ENCODE peak calls at places on chromosomes 13 and 19, in ten cellular contexts. One of them, this sample, is unnamed.

GRCh38 chr19:1105873-1106840 is 2.4 kb downstream of the GPX4 start:
- DNase-seq in T-helper 2 cell: no peak
- DNase-seq in NCI-H1436: no peak
- DNase-seq in NCI-H1092 treated with DMSO at 0.1 percent for 48 hours: no peak
- DNase-seq in stimulated activated naive CD8-positive, alpha-beta T cell treated with anti-CD3 and anti-CD28 coated beads, Interleukin-15, Interleukin-2, amounts not matched to agents 100 U/mL and 50 U/mL, for 24 hours: no peak
- DNase-seq in mesothelial cell of epicardium: no peak
- DNase-seq in activated naive CD4-positive, alpha-beta T cell: peak; percentile 31
- DNase-seq in activated CD4-positive, alpha-beta T cell treated with anti-CD3 and anti-CD28 coated beads, Interleukin-2, amount 10 ng/mL, durations not matched to agents 7 days and 5 days: no peak
- DNase-seq in stimulated activated CD4-positive, alpha-beta T cell treated with anti-CD3 and anti-CD28 coated beads, Interleukin-2, amount 100 ng/mL, for 24 hours: no peak
- DNase-seq in HTR-8/SVneo: no peak
- DNase-seq in this sample: no peak

GRCh38 chr13:103203750-103204330 is 137.6 kb upstream of the SLC10A2 start:
- DNase-seq in activated CD4-positive, alpha-beta T cell treated with anti-CD3 and anti-CD28 coated beads, Interleukin-2, amount 10 ng/mL, durations not matched to agents 7 days and 5 days: no peak
- DNase-seq in NCI-H1436: no peak
- DNase-seq in stimulated activated CD4-positive, alpha-beta T cell treated with anti-CD3 and anti-CD28 coated beads, Interleukin-2, amount 100 ng/mL, for 24 hours: no peak
- DNase-seq in HTR-8/SVneo: no peak
- DNase-seq in NCI-H1092 treated with DMSO at 0.1 percent for 48 hours: peak; percentile 55
- DNase-seq in T-helper 2 cell: no peak
- DNase-seq in stimulated activated naive CD8-positive, alpha-beta T cell treated with anti-CD3 and anti-CD28 coated beads, Interleukin-15, Interleukin-2, amounts not matched to agents 100 U/mL and 50 U/mL, for 24 hours: no peak
- DNase-seq in activated naive CD4-positive, alpha-beta T cell: no peak
- DNase-seq in mesothelial cell of epicardium: no peak
- DNase-seq in this sample: no peak

GRCh38 chr13:40668335-40668734 is 1.9 kb upstream of the FOXO1 start:
- DNase-seq in activated naive CD4-positive, alpha-beta T cell: no peak
- DNase-seq in stimulated activated naive CD8-positive, alpha-beta T cell treated with anti-CD3 and anti-CD28 coated beads, Interleukin-15, Interleukin-2, amounts not matched to agents 100 U/mL and 50 U/mL, for 24 hours: peak; percentile 53
- DNase-seq in NCI-H1436: no peak
- DNase-seq in NCI-H1092 treated with DMSO at 0.1 percent for 48 hours: no peak
- DNase-seq in mesothelial cell of epicardium: no peak
- DNase-seq in T-helper 2 cell: peak; percentile 56
- DNase-seq in stimulated activated CD4-positive, alpha-beta T cell treated with anti-CD3 and anti-CD28 coated beads, Interleukin-2, amount 100 ng/mL, for 24 hours: peak; percentile 39
- DNase-seq in activated CD4-positive, alpha-beta T cell treated with anti-CD3 and anti-CD28 coated beads, Interleukin-2, amount 10 ng/mL, durations not matched to agents 7 days and 5 days: peak; percentile 27
- DNase-seq in HTR-8/SVneo: no peak
- DNase-seq in this sample: peak; percentile 56

GRCh38 chr13:80871481-80871880 is 530.6 kb upstream of the SPRY2 start:
- DNase-seq in stimulated activated CD4-positive, alpha-beta T cell treated with anti-CD3 and anti-CD28 coated beads, Interleukin-2, amount 100 ng/mL, for 24 hours: no peak
- DNase-seq in activated CD4-positive, alpha-beta T cell treated with anti-CD3 and anti-CD28 coated beads, Interleukin-2, amount 10 ng/mL, durations not matched to agents 7 days and 5 days: no peak
- DNase-seq in NCI-H1436: no peak
- DNase-seq in activated naive CD4-positive, alpha-beta T cell: no peak
- DNase-seq in HTR-8/SVneo: peak; percentile 4
- DNase-seq in mesothelial cell of epicardium: no peak
- DNase-seq in stimulated activated naive CD8-positive, alpha-beta T cell treated with anti-CD3 and anti-CD28 coated beads, Interleukin-15, Interleukin-2, amounts not matched to agents 100 U/mL and 50 U/mL, for 24 hours: no peak
- DNase-seq in NCI-H1092 treated with DMSO at 0.1 percent for 48 hours: no peak
- DNase-seq in T-helper 2 cell: no peak
- DNase-seq in this sample: no peak

GRCh38 chr13:23201870-23202269 is 21.1 kb downstream of the SGCG start:
- DNase-seq in stimulated activated naive CD8-positive, alpha-beta T cell treated with anti-CD3 and anti-CD28 coated beads, Interleukin-15, Interleukin-2, amounts not matched to agents 100 U/mL and 50 U/mL, for 24 hours: no peak
- DNase-seq in NCI-H1092 treated with DMSO at 0.1 percent for 48 hours: no peak
- DNase-seq in activated CD4-positive, alpha-beta T cell treated with anti-CD3 and anti-CD28 coated beads, Interleukin-2, amount 10 ng/mL, durations not matched to agents 7 days and 5 days: no peak
- DNase-seq in HTR-8/SVneo: no peak
- DNase-seq in NCI-H1436: no peak
- DNase-seq in activated naive CD4-positive, alpha-beta T cell: no peak
- DNase-seq in T-helper 2 cell: no peak
- DNase-seq in mesothelial cell of epicardium: no peak
- DNase-seq in stimulated activated CD4-positive, alpha-beta T cell treated with anti-CD3 and anti-CD28 coated beads, Interleukin-2, amount 100 ng/mL, for 24 hours: no peak
- DNase-seq in this sample: no peak

GRCh38 chr13:112820318-112820717 is 130.5 kb downstream of the ATP11A start:
- DNase-seq in stimulated activated CD4-positive, alpha-beta T cell treated with anti-CD3 and anti-CD28 coated beads, Interleukin-2, amount 100 ng/mL, for 24 hours: no peak
- DNase-seq in mesothelial cell of epicardium: no peak
- DNase-seq in T-helper 2 cell: no peak
- DNase-seq in NCI-H1436: no peak
- DNase-seq in activated CD4-positive, alpha-beta T cell treated with anti-CD3 and anti-CD28 coated beads, Interleukin-2, amount 10 ng/mL, durations not matched to agents 7 days and 5 days: no peak
- DNase-seq in NCI-H1092 treated with DMSO at 0.1 percent for 48 hours: no peak
- DNase-seq in HTR-8/SVneo: no peak
- DNase-seq in stimulated activated naive CD8-positive, alpha-beta T cell treated with anti-CD3 and anti-CD28 coated beads, Interleukin-15, Interleukin-2, amounts not matched to agents 100 U/mL and 50 U/mL, for 24 hours: no peak
- DNase-seq in activated naive CD4-positive, alpha-beta T cell: no peak
- DNase-seq in this sample: no peak

GRCh38 chr13:106274551-106275208 is 260.8 kb downstream of the EFNB2 start:
- DNase-seq in NCI-H1092 treated with DMSO at 0.1 percent for 48 hours: no peak
- DNase-seq in NCI-H1436: no peak
- DNase-seq in T-helper 2 cell: no peak
- DNase-seq in HTR-8/SVneo: no peak
- DNase-seq in activated naive CD4-positive, alpha-beta T cell: no peak
- DNase-seq in stimulated activated CD4-positive, alpha-beta T cell treated with anti-CD3 and anti-CD28 coated beads, Interleukin-2, amount 100 ng/mL, for 24 hours: no peak
- DNase-seq in mesothelial cell of epicardium: no peak
- DNase-seq in stimulated activated naive CD8-positive, alpha-beta T cell treated with anti-CD3 and anti-CD28 coated beads, Interleukin-15, Interleukin-2, amounts not matched to agents 100 U/mL and 50 U/mL, for 24 hours: no peak
- DNase-seq in activated CD4-positive, alpha-beta T cell treated with anti-CD3 and anti-CD28 coated beads, Interleukin-2, amount 10 ng/mL, durations not matched to agents 7 days and 5 days: no peak
- DNase-seq in this sample: no peak

GRCh38 chr13:79297128-79297527 is 108.9 kb downstream of the RBM26 start:
- DNase-seq in mesothelial cell of epicardium: no peak
- DNase-seq in activated CD4-positive, alpha-beta T cell treated with anti-CD3 and anti-CD28 coated beads, Interleukin-2, amount 10 ng/mL, durations not matched to agents 7 days and 5 days: no peak
- DNase-seq in T-helper 2 cell: no peak
- DNase-seq in HTR-8/SVneo: no peak
- DNase-seq in stimulated activated CD4-positive, alpha-beta T cell treated with anti-CD3 and anti-CD28 coated beads, Interleukin-2, amount 100 ng/mL, for 24 hours: no peak
- DNase-seq in NCI-H1436: no peak
- DNase-seq in NCI-H1092 treated with DMSO at 0.1 percent for 48 hours: no peak
- DNase-seq in activated naive CD4-positive, alpha-beta T cell: no peak
- DNase-seq in stimulated activated naive CD8-positive, alpha-beta T cell treated with anti-CD3 and anti-CD28 coated beads, Interleukin-15, Interleukin-2, amounts not matched to agents 100 U/mL and 50 U/mL, for 24 hours: no peak
- DNase-seq in this sample: no peak

GRCh38 chr13:110575322-110576069 is 14.0 kb upstream of the RAB20 start:
- DNase-seq in stimulated activated CD4-positive, alpha-beta T cell treated with anti-CD3 and anti-CD28 coated beads, Interleukin-2, amount 100 ng/mL, for 24 hours: no peak
- DNase-seq in activated naive CD4-positive, alpha-beta T cell: no peak
- DNase-seq in mesothelial cell of epicardium: no peak
- DNase-seq in stimulated activated naive CD8-positive, alpha-beta T cell treated with anti-CD3 and anti-CD28 coated beads, Interleukin-15, Interleukin-2, amounts not matched to agents 100 U/mL and 50 U/mL, for 24 hours: peak; percentile 26
- DNase-seq in HTR-8/SVneo: no peak
- DNase-seq in activated CD4-positive, alpha-beta T cell treated with anti-CD3 and anti-CD28 coated beads, Interleukin-2, amount 10 ng/mL, durations not matched to agents 7 days and 5 days: peak; percentile 11
- DNase-seq in T-helper 2 cell: no peak
- DNase-seq in NCI-H1092 treated with DMSO at 0.1 percent for 48 hours: no peak
- DNase-seq in NCI-H1436: no peak
- DNase-seq in this sample: peak; percentile 35

GRCh38 chr19:2702170-2703076 is at the start of gene GNG7:
- DNase-seq in stimulated activated CD4-positive, alpha-beta T cell treated with anti-CD3 and anti-CD28 coated beads, Interleukin-2, amount 100 ng/mL, for 24 hours: peak; percentile 94
- DNase-seq in activated CD4-positive, alpha-beta T cell treated with anti-CD3 and anti-CD28 coated beads, Interleukin-2, amount 10 ng/mL, durations not matched to agents 7 days and 5 days: peak; percentile 92
- DNase-seq in activated naive CD4-positive, alpha-beta T cell: peak; percentile 98
- DNase-seq in stimulated activated naive CD8-positive, alpha-beta T cell treated with anti-CD3 and anti-CD28 coated beads, Interleukin-15, Interleukin-2, amounts not matched to agents 100 U/mL and 50 U/mL, for 24 hours: peak; percentile 97
- DNase-seq in NCI-H1092 treated with DMSO at 0.1 percent for 48 hours: peak; percentile 45
- DNase-seq in HTR-8/SVneo: peak; percentile 94
- DNase-seq in T-helper 2 cell: peak; percentile 88
- DNase-seq in mesothelial cell of epicardium: peak; percentile 98
- DNase-seq in NCI-H1436: peak; percentile 84
- DNase-seq in this sample: peak; percentile 95

GRCh38 chr13:110209950-110210603 is 96.9 kb downstream of the COL4A1 start:
- DNase-seq in NCI-H1436: no peak
- DNase-seq in activated naive CD4-positive, alpha-beta T cell: no peak
- DNase-seq in stimulated activated CD4-positive, alpha-beta T cell treated with anti-CD3 and anti-CD28 coated beads, Interleukin-2, amount 100 ng/mL, for 24 hours: no peak
- DNase-seq in T-helper 2 cell: no peak
- DNase-seq in NCI-H1092 treated with DMSO at 0.1 percent for 48 hours: no peak
- DNase-seq in activated CD4-positive, alpha-beta T cell treated with anti-CD3 and anti-CD28 coated beads, Interleukin-2, amount 10 ng/mL, durations not matched to agents 7 days and 5 days: no peak
- DNase-seq in HTR-8/SVneo: no peak
- DNase-seq in stimulated activated naive CD8-positive, alpha-beta T cell treated with anti-CD3 and anti-CD28 coated beads, Interleukin-15, Interleukin-2, amounts not matched to agents 100 U/mL and 50 U/mL, for 24 hours: no peak
- DNase-seq in mesothelial cell of epicardium: no peak
- DNase-seq in this sample: no peak

GRCh38 chr13:109146912-109147624 is 517.7 kb downstream of the MYO16 start:
- DNase-seq in mesothelial cell of epicardium: no peak
- DNase-seq in HTR-8/SVneo: peak; percentile 13
- DNase-seq in NCI-H1436: no peak
- DNase-seq in activated CD4-positive, alpha-beta T cell treated with anti-CD3 and anti-CD28 coated beads, Interleukin-2, amount 10 ng/mL, durations not matched to agents 7 days and 5 days: no peak
- DNase-seq in activated naive CD4-positive, alpha-beta T cell: no peak
- DNase-seq in NCI-H1092 treated with DMSO at 0.1 percent for 48 hours: no peak
- DNase-seq in stimulated activated naive CD8-positive, alpha-beta T cell treated with anti-CD3 and anti-CD28 coated beads, Interleukin-15, Interleukin-2, amounts not matched to agents 100 U/mL and 50 U/mL, for 24 hours: no peak
- DNase-seq in T-helper 2 cell: no peak
- DNase-seq in stimulated activated CD4-positive, alpha-beta T cell treated with anti-CD3 and anti-CD28 coated beads, Interleukin-2, amount 100 ng/mL, for 24 hours: no peak
- DNase-seq in this sample: no peak

GRCh38 chr13:48741377-48741776 is 87.6 kb downstream of the CYSLTR2 start:
- DNase-seq in T-helper 2 cell: no peak
- DNase-seq in stimulated activated naive CD8-positive, alpha-beta T cell treated with anti-CD3 and anti-CD28 coated beads, Interleukin-15, Interleukin-2, amounts not matched to agents 100 U/mL and 50 U/mL, for 24 hours: no peak
- DNase-seq in activated CD4-positive, alpha-beta T cell treated with anti-CD3 and anti-CD28 coated beads, Interleukin-2, amount 10 ng/mL, durations not matched to agents 7 days and 5 days: no peak
- DNase-seq in activated naive CD4-positive, alpha-beta T cell: no peak
- DNase-seq in HTR-8/SVneo: no peak
- DNase-seq in stimulated activated CD4-positive, alpha-beta T cell treated with anti-CD3 and anti-CD28 coated beads, Interleukin-2, amount 100 ng/mL, for 24 hours: no peak
- DNase-seq in NCI-H1436: no peak
- DNase-seq in NCI-H1092 treated with DMSO at 0.1 percent for 48 hours: no peak
- DNase-seq in mesothelial cell of epicardium: no peak
- DNase-seq in this sample: no peak

GRCh38 chr19:19280561-19280960 is 7.5 kb upstream of the TM6SF2 start:
- DNase-seq in HTR-8/SVneo: no peak
- DNase-seq in stimulated activated CD4-positive, alpha-beta T cell treated with anti-CD3 and anti-CD28 coated beads, Interleukin-2, amount 100 ng/mL, for 24 hours: no peak
- DNase-seq in NCI-H1092 treated with DMSO at 0.1 percent for 48 hours: peak; percentile 13
- DNase-seq in mesothelial cell of epicardium: no peak
- DNase-seq in T-helper 2 cell: no peak
- DNase-seq in stimulated activated naive CD8-positive, alpha-beta T cell treated with anti-CD3 and anti-CD28 coated beads, Interleukin-15, Interleukin-2, amounts not matched to agents 100 U/mL and 50 U/mL, for 24 hours: no peak
- DNase-seq in NCI-H1436: no peak
- DNase-seq in activated naive CD4-positive, alpha-beta T cell: no peak
- DNase-seq in activated CD4-positive, alpha-beta T cell treated with anti-CD3 and anti-CD28 coated beads, Interleukin-2, amount 10 ng/mL, durations not matched to agents 7 days and 5 days: no peak
- DNase-seq in this sample: no peak

GRCh38 chr13:104289400-104289799 is 1223.2 kb upstream of the SLC10A2 start:
- DNase-seq in activated CD4-positive, alpha-beta T cell treated with anti-CD3 and anti-CD28 coated beads, Interleukin-2, amount 10 ng/mL, durations not matched to agents 7 days and 5 days: no peak
- DNase-seq in stimulated activated CD4-positive, alpha-beta T cell treated with anti-CD3 and anti-CD28 coated beads, Interleukin-2, amount 100 ng/mL, for 24 hours: no peak
- DNase-seq in stimulated activated naive CD8-positive, alpha-beta T cell treated with anti-CD3 and anti-CD28 coated beads, Interleukin-15, Interleukin-2, amounts not matched to agents 100 U/mL and 50 U/mL, for 24 hours: no peak
- DNase-seq in NCI-H1092 treated with DMSO at 0.1 percent for 48 hours: no peak
- DNase-seq in mesothelial cell of epicardium: no peak
- DNase-seq in activated naive CD4-positive, alpha-beta T cell: no peak
- DNase-seq in T-helper 2 cell: no peak
- DNase-seq in HTR-8/SVneo: no peak
- DNase-seq in NCI-H1436: no peak
- DNase-seq in this sample: no peak

GRCh38 chr13:78759704-78760103 is 100.7 kb upstream of the OBI1 start:
- DNase-seq in activated CD4-positive, alpha-beta T cell treated with anti-CD3 and anti-CD28 coated beads, Interleukin-2, amount 10 ng/mL, durations not matched to agents 7 days and 5 days: no peak
- DNase-seq in stimulated activated naive CD8-positive, alpha-beta T cell treated with anti-CD3 and anti-CD28 coated beads, Interleukin-15, Interleukin-2, amounts not matched to agents 100 U/mL and 50 U/mL, for 24 hours: no peak
- DNase-seq in HTR-8/SVneo: no peak
- DNase-seq in T-helper 2 cell: no peak
- DNase-seq in activated naive CD4-positive, alpha-beta T cell: no peak
- DNase-seq in NCI-H1436: no peak
- DNase-seq in NCI-H1092 treated with DMSO at 0.1 percent for 48 hours: no peak
- DNase-seq in mesothelial cell of epicardium: no peak
- DNase-seq in stimulated activated CD4-positive, alpha-beta T cell treated with anti-CD3 and anti-CD28 coated beads, Interleukin-2, amount 100 ng/mL, for 24 hours: no peak
- DNase-seq in this sample: no peak

GRCh38 chr13:66624302-66624701 is 605.8 kb downstream of the PCDH9 start:
- DNase-seq in stimulated activated naive CD8-positive, alpha-beta T cell treated with anti-CD3 and anti-CD28 coated beads, Interleukin-15, Interleukin-2, amounts not matched to agents 100 U/mL and 50 U/mL, for 24 hours: no peak
- DNase-seq in mesothelial cell of epicardium: no peak
- DNase-seq in NCI-H1436: no peak
- DNase-seq in NCI-H1092 treated with DMSO at 0.1 percent for 48 hours: no peak
- DNase-seq in T-helper 2 cell: no peak
- DNase-seq in activated naive CD4-positive, alpha-beta T cell: no peak
- DNase-seq in HTR-8/SVneo: no peak
- DNase-seq in stimulated activated CD4-positive, alpha-beta T cell treated with anti-CD3 and anti-CD28 coated beads, Interleukin-2, amount 100 ng/mL, for 24 hours: no peak
- DNase-seq in activated CD4-positive, alpha-beta T cell treated with anti-CD3 and anti-CD28 coated beads, Interleukin-2, amount 10 ng/mL, durations not matched to agents 7 days and 5 days: no peak
- DNase-seq in this sample: no peak

GRCh38 chr19:13838943-13839192 is 38.1 kb upstream of the NANOS3 start:
- DNase-seq in NCI-H1436: no peak
- DNase-seq in activated naive CD4-positive, alpha-beta T cell: no peak
- DNase-seq in NCI-H1092 treated with DMSO at 0.1 percent for 48 hours: no peak
- DNase-seq in stimulated activated CD4-positive, alpha-beta T cell treated with anti-CD3 and anti-CD28 coated beads, Interleukin-2, amount 100 ng/mL, for 24 hours: no peak
- DNase-seq in T-helper 2 cell: no peak
- DNase-seq in activated CD4-positive, alpha-beta T cell treated with anti-CD3 and anti-CD28 coated beads, Interleukin-2, amount 10 ng/mL, durations not matched to agents 7 days and 5 days: no peak
- DNase-seq in stimulated activated naive CD8-positive, alpha-beta T cell treated with anti-CD3 and anti-CD28 coated beads, Interleukin-15, Interleukin-2, amounts not matched to agents 100 U/mL and 50 U/mL, for 24 hours: no peak
- DNase-seq in HTR-8/SVneo: no peak
- DNase-seq in mesothelial cell of epicardium: no peak
- DNase-seq in this sample: no peak

GRCh38 chr13:32285633-32285965 is 29.6 kb downstream of the ZAR1L start:
- DNase-seq in T-helper 2 cell: no peak
- DNase-seq in activated naive CD4-positive, alpha-beta T cell: no peak
- DNase-seq in NCI-H1436: no peak
- DNase-seq in activated CD4-positive, alpha-beta T cell treated with anti-CD3 and anti-CD28 coated beads, Interleukin-2, amount 10 ng/mL, durations not matched to agents 7 days and 5 days: no peak
- DNase-seq in stimulated activated naive CD8-positive, alpha-beta T cell treated with anti-CD3 and anti-CD28 coated beads, Interleukin-15, Interleukin-2, amounts not matched to agents 100 U/mL and 50 U/mL, for 24 hours: no peak
- DNase-seq in NCI-H1092 treated with DMSO at 0.1 percent for 48 hours: no peak
- DNase-seq in mesothelial cell of epicardium: no peak
- DNase-seq in HTR-8/SVneo: no peak
- DNase-seq in stimulated activated CD4-positive, alpha-beta T cell treated with anti-CD3 and anti-CD28 coated beads, Interleukin-2, amount 100 ng/mL, for 24 hours: no peak
- DNase-seq in this sample: no peak

GRCh38 chr13:52851153-52851962 is 2.9 kb upstream of the PCDH8 start:
- DNase-seq in stimulated activated CD4-positive, alpha-beta T cell treated with anti-CD3 and anti-CD28 coated beads, Interleukin-2, amount 100 ng/mL, for 24 hours: peak; percentile 18
- DNase-seq in activated CD4-positive, alpha-beta T cell treated with anti-CD3 and anti-CD28 coated beads, Interleukin-2, amount 10 ng/mL, durations not matched to agents 7 days and 5 days: no peak
- DNase-seq in NCI-H1436: no peak
- DNase-seq in stimulated activated naive CD8-positive, alpha-beta T cell treated with anti-CD3 and anti-CD28 coated beads, Interleukin-15, Interleukin-2, amounts not matched to agents 100 U/mL and 50 U/mL, for 24 hours: peak; percentile 19
- DNase-seq in NCI-H1092 treated with DMSO at 0.1 percent for 48 hours: peak; percentile 47
- DNase-seq in HTR-8/SVneo: no peak
- DNase-seq in activated naive CD4-positive, alpha-beta T cell: no peak
- DNase-seq in mesothelial cell of epicardium: no peak
- DNase-seq in T-helper 2 cell: no peak
- DNase-seq in this sample: peak; percentile 8

GRCh38 chr19:36010402-36010801 is 1.8 kb upstream of the SYNE4 start:
- DNase-seq in T-helper 2 cell: no peak
- DNase-seq in NCI-H1436: no peak
- DNase-seq in NCI-H1092 treated with DMSO at 0.1 percent for 48 hours: no peak
- DNase-seq in stimulated activated naive CD8-positive, alpha-beta T cell treated with anti-CD3 and anti-CD28 coated beads, Interleukin-15, Interleukin-2, amounts not matched to agents 100 U/mL and 50 U/mL, for 24 hours: no peak
- DNase-seq in activated naive CD4-positive, alpha-beta T cell: no peak
- DNase-seq in stimulated activated CD4-positive, alpha-beta T cell treated with anti-CD3 and anti-CD28 coated beads, Interleukin-2, amount 100 ng/mL, for 24 hours: no peak
- DNase-seq in HTR-8/SVneo: no peak
- DNase-seq in activated CD4-positive, alpha-beta T cell treated with anti-CD3 and anti-CD28 coated beads, Interleukin-2, amount 10 ng/mL, durations not matched to agents 7 days and 5 days: no peak
- DNase-seq in mesothelial cell of epicardium: no peak
- DNase-seq in this sample: no peak

GRCh38 chr19:2711175-2711936 is 8.9 kb upstream of the GNG7 start:
- DNase-seq in NCI-H1436: no peak
- DNase-seq in T-helper 2 cell: no peak
- DNase-seq in activated naive CD4-positive, alpha-beta T cell: no peak
- DNase-seq in HTR-8/SVneo: no peak
- DNase-seq in mesothelial cell of epicardium: no peak
- DNase-seq in stimulated activated naive CD8-positive, alpha-beta T cell treated with anti-CD3 and anti-CD28 coated beads, Interleukin-15, Interleukin-2, amounts not matched to agents 100 U/mL and 50 U/mL, for 24 hours: no peak
- DNase-seq in stimulated activated CD4-positive, alpha-beta T cell treated with anti-CD3 and anti-CD28 coated beads, Interleukin-2, amount 100 ng/mL, for 24 hours: no peak
- DNase-seq in NCI-H1092 treated with DMSO at 0.1 percent for 48 hours: no peak
- DNase-seq in activated CD4-positive, alpha-beta T cell treated with anti-CD3 and anti-CD28 coated beads, Interleukin-2, amount 10 ng/mL, durations not matched to agents 7 days and 5 days: no peak
- DNase-seq in this sample: no peak

GRCh38 chr13:31242342-31242741 is 42.6 kb downstream of the B3GLCT start:
- DNase-seq in activated naive CD4-positive, alpha-beta T cell: no peak
- DNase-seq in mesothelial cell of epicardium: no peak
- DNase-seq in HTR-8/SVneo: no peak
- DNase-seq in activated CD4-positive, alpha-beta T cell treated with anti-CD3 and anti-CD28 coated beads, Interleukin-2, amount 10 ng/mL, durations not matched to agents 7 days and 5 days: no peak
- DNase-seq in stimulated activated CD4-positive, alpha-beta T cell treated with anti-CD3 and anti-CD28 coated beads, Interleukin-2, amount 100 ng/mL, for 24 hours: no peak
- DNase-seq in stimulated activated naive CD8-positive, alpha-beta T cell treated with anti-CD3 and anti-CD28 coated beads, Interleukin-15, Interleukin-2, amounts not matched to agents 100 U/mL and 50 U/mL, for 24 hours: no peak
- DNase-seq in NCI-H1436: no peak
- DNase-seq in T-helper 2 cell: no peak
- DNase-seq in NCI-H1092 treated with DMSO at 0.1 percent for 48 hours: no peak
- DNase-seq in this sample: no peak

GRCh38 chr19:39558623-39559117 is 18.7 kb upstream of the EID2 start:
- DNase-seq in mesothelial cell of epicardium: no peak
- DNase-seq in T-helper 2 cell: no peak
- DNase-seq in stimulated activated CD4-positive, alpha-beta T cell treated with anti-CD3 and anti-CD28 coated beads, Interleukin-2, amount 100 ng/mL, for 24 hours: no peak
- DNase-seq in HTR-8/SVneo: no peak
- DNase-seq in NCI-H1092 treated with DMSO at 0.1 percent for 48 hours: no peak
- DNase-seq in NCI-H1436: no peak
- DNase-seq in activated CD4-positive, alpha-beta T cell treated with anti-CD3 and anti-CD28 coated beads, Interleukin-2, amount 10 ng/mL, durations not matched to agents 7 days and 5 days: peak; percentile 29
- DNase-seq in stimulated activated naive CD8-positive, alpha-beta T cell treated with anti-CD3 and anti-CD28 coated beads, Interleukin-15, Interleukin-2, amounts not matched to agents 100 U/mL and 50 U/mL, for 24 hours: no peak
- DNase-seq in activated naive CD4-positive, alpha-beta T cell: no peak
- DNase-seq in this sample: no peak

GRCh38 chr13:110001622-110002275 is 215.4 kb upstream of the IRS2 start:
- DNase-seq in NCI-H1436: no peak
- DNase-seq in activated CD4-positive, alpha-beta T cell treated with anti-CD3 and anti-CD28 coated beads, Interleukin-2, amount 10 ng/mL, durations not matched to agents 7 days and 5 days: no peak
- DNase-seq in T-helper 2 cell: no peak
- DNase-seq in activated naive CD4-positive, alpha-beta T cell: no peak
- DNase-seq in mesothelial cell of epicardium: no peak
- DNase-seq in stimulated activated naive CD8-positive, alpha-beta T cell treated with anti-CD3 and anti-CD28 coated beads, Interleukin-15, Interleukin-2, amounts not matched to agents 100 U/mL and 50 U/mL, for 24 hours: no peak
- DNase-seq in stimulated activated CD4-positive, alpha-beta T cell treated with anti-CD3 and anti-CD28 coated beads, Interleukin-2, amount 100 ng/mL, for 24 hours: no peak
- DNase-seq in HTR-8/SVneo: no peak
- DNase-seq in NCI-H1092 treated with DMSO at 0.1 percent for 48 hours: no peak
- DNase-seq in this sample: no peak

This sample was measured in activated naive CD8-positive, alpha-beta T cell treated with anti-CD3 and anti-CD28 coated beads, Interleukin-2, amount 50 U/mL, for 24 hours.